ENCODE peak calls at places on chromosomes 5 and 9, in nine cellular contexts. One of them, this sample, is unnamed.

GRCh38 chr5:123398058-123398728 is 25.0 kb downstream of the CEP120 start:
- DNase-seq in MCF 10A: no peak
- DNase-seq in GM12865: no peak
- DNase-seq in HFF-Myc: no peak
- DNase-seq in cardiac fibroblast: no peak
- DNase-seq in ascending aorta: no peak
- DNase-seq in RWPE1: no peak
- DNase-seq in Calu3: no peak
- DNase-seq in BJ: no peak
- DNase-seq in this sample: no peak

GRCh38 chr9:97615439-97616072 is 17.6 kb downstream of the TSTD2 start:
- DNase-seq in RWPE1: peak
- DNase-seq in BJ: no peak
- DNase-seq in MCF 10A: peak
- DNase-seq in HFF-Myc: peak
- DNase-seq in ascending aorta: no peak
- DNase-seq in GM12865: peak
- DNase-seq in cardiac fibroblast: peak
- DNase-seq in Calu3: peak
- DNase-seq in this sample: no peak

GRCh38 chr5:10524376-10525123 is 39.3 kb upstream of the ANKRD33B start:
- DNase-seq in ascending aorta: no peak
- DNase-seq in RWPE1: no peak
- DNase-seq in GM12865: no peak
- DNase-seq in HFF-Myc: peak
- DNase-seq in cardiac fibroblast: peak
- DNase-seq in MCF 10A: peak
- DNase-seq in BJ: peak
- DNase-seq in Calu3: no peak
- DNase-seq in this sample: no peak

GRCh38 chr5:1125030-1125357 is 13.1 kb upstream of the SLC12A7 start:
- DNase-seq in GM12865: no peak
- DNase-seq in Calu3: no peak
- DNase-seq in cardiac fibroblast: peak
- DNase-seq in ascending aorta: no peak
- DNase-seq in HFF-Myc: peak
- DNase-seq in MCF 10A: no peak
- DNase-seq in BJ: peak
- DNase-seq in RWPE1: no peak
- DNase-seq in this sample: no peak

GRCh38 chr5:10077721-10078551 is 171.8 kb downstream of the ATPSCKMT start:
- DNase-seq in Calu3: no peak
- DNase-seq in MCF 10A: no peak
- DNase-seq in ascending aorta: no peak
- DNase-seq in cardiac fibroblast: no peak
- DNase-seq in HFF-Myc: peak
- DNase-seq in GM12865: no peak
- DNase-seq in BJ: peak
- DNase-seq in RWPE1: no peak
- DNase-seq in this sample: no peak

GRCh38 chr5:73764586-73764985 is 138.6 kb downstream of the ARHGEF28 start:
- DNase-seq in RWPE1: peak
- DNase-seq in BJ: peak
- DNase-seq in Calu3: peak
- DNase-seq in HFF-Myc: no peak
- DNase-seq in GM12865: no peak
- DNase-seq in cardiac fibroblast: no peak
- DNase-seq in MCF 10A: peak
- DNase-seq in ascending aorta: no peak
- DNase-seq in this sample: peak

GRCh38 chr5:101515721-101516120 is 612.6 kb upstream of the ST8SIA4 start:
- DNase-seq in MCF 10A: no peak
- DNase-seq in HFF-Myc: no peak
- DNase-seq in cardiac fibroblast: no peak
- DNase-seq in RWPE1: no peak
- DNase-seq in Calu3: no peak
- DNase-seq in ascending aorta: no peak
- DNase-seq in BJ: no peak
- DNase-seq in GM12865: no peak
- DNase-seq in this sample: no peak

GRCh38 chr9:132634327-132634726 is 35.5 kb downstream of the DDX31 start:
- DNase-seq in GM12865: no peak
- DNase-seq in MCF 10A: no peak
- DNase-seq in HFF-Myc: no peak
- DNase-seq in RWPE1: no peak
- DNase-seq in cardiac fibroblast: no peak
- DNase-seq in Calu3: no peak
- DNase-seq in ascending aorta: no peak
- DNase-seq in BJ: no peak
- DNase-seq in this sample: no peak

GRCh38 chr9:30075451-30076199 is 2308.8 kb upstream of the ACO1 start:
- DNase-seq in MCF 10A: peak
- DNase-seq in Calu3: peak
- DNase-seq in cardiac fibroblast: no peak
- DNase-seq in ascending aorta: no peak
- DNase-seq in HFF-Myc: no peak
- DNase-seq in BJ: no peak
- DNase-seq in RWPE1: peak
- DNase-seq in GM12865: peak
- DNase-seq in this sample: peak

GRCh38 chr5:62115009-62115408 is 191.0 kb upstream of the KIF2A start:
- DNase-seq in Calu3: no peak
- DNase-seq in RWPE1: no peak
- DNase-seq in MCF 10A: no peak
- DNase-seq in BJ: no peak
- DNase-seq in HFF-Myc: no peak
- DNase-seq in GM12865: no peak
- DNase-seq in cardiac fibroblast: no peak
- DNase-seq in ascending aorta: no peak
- DNase-seq in this sample: no peak

GRCh38 chr9:77952641-77953341 is 78.8 kb downstream of the GNAQ start:
- DNase-seq in Calu3: no peak
- DNase-seq in GM12865: no peak
- DNase-seq in RWPE1: peak
- DNase-seq in ascending aorta: no peak
- DNase-seq in MCF 10A: peak
- DNase-seq in BJ: peak
- DNase-seq in HFF-Myc: no peak
- DNase-seq in cardiac fibroblast: peak
- DNase-seq in this sample: peak

GRCh38 chr5:165502893-165503696 is 1997.7 kb downstream of the MAT2B start:
- DNase-seq in BJ: no peak
- DNase-seq in GM12865: peak
- DNase-seq in HFF-Myc: no peak
- DNase-seq in cardiac fibroblast: peak
- DNase-seq in MCF 10A: peak
- DNase-seq in RWPE1: no peak
- DNase-seq in ascending aorta: no peak
- DNase-seq in Calu3: no peak
- DNase-seq in this sample: no peak

GRCh38 chr9:118829334-118829733 is 539.9 kb downstream of the BRINP1 start:
- DNase-seq in HFF-Myc: no peak
- DNase-seq in cardiac fibroblast: no peak
- DNase-seq in Calu3: no peak
- DNase-seq in ascending aorta: no peak
- DNase-seq in GM12865: no peak
- DNase-seq in BJ: no peak
- DNase-seq in RWPE1: no peak
- DNase-seq in MCF 10A: peak
- DNase-seq in this sample: peak

GRCh38 chr5:78624011-78624541 is 24.5 kb downstream of the LHFPL2 start:
- DNase-seq in cardiac fibroblast: no peak
- DNase-seq in GM12865: no peak
- DNase-seq in RWPE1: no peak
- DNase-seq in ascending aorta: no peak
- DNase-seq in BJ: no peak
- DNase-seq in HFF-Myc: no peak
- DNase-seq in Calu3: no peak
- DNase-seq in MCF 10A: no peak
- DNase-seq in this sample: no peak

GRCh38 chr5:180161420-180162303 is 47.3 kb downstream of the RASGEF1C start:
- DNase-seq in MCF 10A: no peak
- DNase-seq in GM12865: no peak
- DNase-seq in cardiac fibroblast: no peak
- DNase-seq in HFF-Myc: no peak
- DNase-seq in RWPE1: no peak
- DNase-seq in Calu3: no peak
- DNase-seq in ascending aorta: no peak
- DNase-seq in BJ: no peak
- DNase-seq in this sample: no peak

GRCh38 chr5:133773247-133774202 is 161.2 kb upstream of the FSTL4 start:
- DNase-seq in GM12865: no peak
- DNase-seq in cardiac fibroblast: no peak
- DNase-seq in HFF-Myc: no peak
- DNase-seq in ascending aorta: no peak
- DNase-seq in RWPE1: no peak
- DNase-seq in BJ: no peak
- DNase-seq in Calu3: no peak
- DNase-seq in MCF 10A: no peak
- DNase-seq in this sample: no peak
- TF ChIP-seq CTCF in GM12865: peak
- TF ChIP-seq CTCF in cardiac fibroblast: no peak
- TF ChIP-seq CTCF in HFF-Myc: no peak
- TF ChIP-seq CTCF in ascending aorta: no peak
- TF ChIP-seq CTCF in RWPE1: no peak
- TF ChIP-seq CTCF in BJ: no peak
- TF ChIP-seq CTCF in Calu3: no peak
- TF ChIP-seq CTCF in MCF 10A: no peak
- TF ChIP-seq CTCF in this sample: no peak

GRCh38 chr9:114588671-114589526 is 1.3 kb downstream of the ATP6V1G1 start:
- DNase-seq in cardiac fibroblast: peak
- DNase-seq in RWPE1: peak
- DNase-seq in BJ: no peak
- DNase-seq in MCF 10A: peak
- DNase-seq in GM12865: no peak
- DNase-seq in ascending aorta: no peak
- DNase-seq in Calu3: no peak
- DNase-seq in HFF-Myc: no peak
- DNase-seq in this sample: no peak

GRCh38 chr9:114590328-114590727 is 2.8 kb downstream of the ATP6V1G1 start:
- DNase-seq in BJ: no peak
- DNase-seq in MCF 10A: no peak
- DNase-seq in Calu3: no peak
- DNase-seq in HFF-Myc: no peak
- DNase-seq in cardiac fibroblast: no peak
- DNase-seq in ascending aorta: no peak
- DNase-seq in GM12865: no peak
- DNase-seq in RWPE1: no peak
- DNase-seq in this sample: no peak

GRCh38 chr9:114583776-114584175 is 3.8 kb upstream of the ATP6V1G1 start:
- DNase-seq in ascending aorta: no peak
- DNase-seq in cardiac fibroblast: no peak
- DNase-seq in RWPE1: no peak
- DNase-seq in MCF 10A: no peak
- DNase-seq in BJ: no peak
- DNase-seq in HFF-Myc: no peak
- DNase-seq in GM12865: no peak
- DNase-seq in Calu3: no peak
- DNase-seq in this sample: no peak

GRCh38 chr9:114588150-114588663 is 638 bp downstream of the ATP6V1G1 start:
- DNase-seq in HFF-Myc: no peak
- DNase-seq in GM12865: peak
- DNase-seq in MCF 10A: peak
- DNase-seq in cardiac fibroblast: peak
- DNase-seq in ascending aorta: no peak
- DNase-seq in BJ: no peak
- DNase-seq in Calu3: no peak
- DNase-seq in RWPE1: no peak
- DNase-seq in this sample: no peak

DNA sequence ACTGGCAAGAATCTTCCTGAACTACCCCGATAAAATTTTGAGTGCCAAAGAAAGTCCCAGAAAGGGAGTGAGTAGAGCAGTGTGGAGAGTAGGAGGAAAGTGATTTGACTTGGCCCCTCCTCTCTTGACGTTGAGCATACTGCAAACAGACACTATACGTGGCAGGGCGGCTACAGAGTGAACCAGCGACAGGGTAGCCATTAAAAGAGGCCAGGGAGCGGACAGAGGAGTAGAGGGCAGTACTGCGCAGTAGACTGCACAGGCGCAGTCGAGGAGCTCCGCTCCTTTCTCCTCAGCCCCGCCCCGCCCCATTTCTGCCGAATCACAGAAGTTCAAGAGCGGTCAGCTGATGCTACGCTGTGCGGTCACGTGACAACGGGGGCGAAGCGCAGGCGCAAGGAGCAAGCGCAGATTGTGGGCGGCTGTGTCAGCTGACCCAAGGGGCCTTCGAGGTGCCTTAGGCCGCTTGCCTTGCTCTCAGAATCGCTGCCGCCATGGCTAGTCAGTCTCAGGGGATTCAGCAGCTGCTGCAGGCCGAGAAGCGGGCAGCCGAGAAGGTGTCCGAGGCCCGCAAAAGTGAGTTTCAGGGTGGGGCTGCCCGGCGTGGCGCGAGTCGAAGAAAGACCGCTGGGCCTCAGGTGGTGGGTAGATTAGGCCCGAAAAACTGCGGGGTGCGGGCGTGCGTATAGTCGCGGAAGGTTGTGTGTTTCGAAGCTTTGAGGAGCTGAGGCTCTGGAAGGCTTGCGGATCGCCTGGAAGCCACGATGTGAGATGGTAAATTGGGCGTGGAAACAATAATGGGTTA is at the start of gene ATP6V1G1:
- DNase-seq in ascending aorta: peak
- DNase-seq in cardiac fibroblast: peak
- DNase-seq in HFF-Myc: peak
- DNase-seq in MCF 10A: peak
- DNase-seq in Calu3: peak
- DNase-seq in BJ: peak
- DNase-seq in GM12865: peak
- DNase-seq in RWPE1: peak
- DNase-seq in this sample: peak
- TF ChIP-seq CTCF in ascending aorta: no peak
- TF ChIP-seq CTCF in cardiac fibroblast: peak
- TF ChIP-seq CTCF in HFF-Myc: no peak
- TF ChIP-seq CTCF in MCF 10A: no peak
- TF ChIP-seq CTCF in Calu3: no peak
- TF ChIP-seq CTCF in BJ: peak
- TF ChIP-seq CTCF in GM12865: no peak
- TF ChIP-seq CTCF in RWPE1: no peak
- TF ChIP-seq CTCF in this sample: no peak

GRCh38 chr5:31029925-31030324 is 163.6 kb upstream of the CDH6 start:
- DNase-seq in RWPE1: no peak
- DNase-seq in BJ: no peak
- DNase-seq in MCF 10A: no peak
- DNase-seq in HFF-Myc: no peak
- DNase-seq in cardiac fibroblast: no peak
- DNase-seq in Calu3: no peak
- DNase-seq in GM12865: no peak
- DNase-seq in ascending aorta: no peak
- DNase-seq in this sample: no peak
- TF ChIP-seq CTCF in RWPE1: no peak
- TF ChIP-seq CTCF in BJ: no peak
- TF ChIP-seq CTCF in MCF 10A: no peak
- TF ChIP-seq CTCF in HFF-Myc: no peak
- TF ChIP-seq CTCF in cardiac fibroblast: no peak
- TF ChIP-seq CTCF in Calu3: no peak
- TF ChIP-seq CTCF in GM12865: no peak
- TF ChIP-seq CTCF in ascending aorta: no peak
- TF ChIP-seq CTCF in this sample: no peak

GRCh38 chr5:107557051-107557658 is 113.6 kb downstream of the EFNA5 start:
- DNase-seq in BJ: no peak
- DNase-seq in Calu3: peak
- DNase-seq in HFF-Myc: no peak
- DNase-seq in ascending aorta: no peak
- DNase-seq in MCF 10A: peak
- DNase-seq in GM12865: no peak
- DNase-seq in RWPE1: peak
- DNase-seq in cardiac fibroblast: no peak
- DNase-seq in this sample: peak
- TF ChIP-seq CTCF in BJ: no peak
- TF ChIP-seq CTCF in Calu3: no peak
- TF ChIP-seq CTCF in HFF-Myc: no peak
- TF ChIP-seq CTCF in ascending aorta: no peak
- TF ChIP-seq CTCF in MCF 10A: no peak
- TF ChIP-seq CTCF in GM12865: no peak
- TF ChIP-seq CTCF in RWPE1: no peak
- TF ChIP-seq CTCF in cardiac fibroblast: no peak
- TF ChIP-seq CTCF in this sample: no peak

This sample was measured in kidney epithelial cell.